ENCODE peak calls at places on chromosome 12, in four cellular contexts. F, T, B and O are unnamed samples. For H3K4me1, the result is how much of the 10 kb centered on the place peaks cover.

GRCh38 chr12:92945659-92946220 is 16.6 kb upstream of the EEA1 start:
- DNase-seq in F (no peak), T (no peak), B (no peak), O (no peak)

GRCh38 chr12:45730116-45730841 is 773 bp downstream of the ARID2 start:
- DNase-seq in F (peak), T (peak), B (peak), O (peak)

GRCh38 chr12:131833896-131834641 is 5.9 kb downstream of the MMP17 start:
- DNase-seq in F (no peak), T (no peak), B (peak), O (no peak)

GRCh38 chr12:69254046-69254445 is 14.7 kb downstream of the CPSF6 start:
- DNase-seq in F (no peak), T (no peak), B (peak), O (no peak)

GRCh38 chr12:24014240-24014639 is 64.8 kb upstream of the SOX5 start:
- DNase-seq in F (no peak), T (no peak), B (no peak), O (no peak)

GRCh38 chr12:116508145-116509121 is 50.7 kb upstream of the MAP1LC3B2 start:
- DNase-seq in F (no peak), T (no peak), B (peak), O (peak)

GRCh38 chr12:89574736-89575208 is 48.9 kb upstream of the POC1B start:
- DNase-seq in F (no peak), T (no peak), B (peak), O (no peak)

GRCh38 chr12:89883630-89884364 is 175.2 kb upstream of the ATP2B1 start:
- DNase-seq in F (no peak), T (no peak), B (no peak), O (no peak)

GRCh38 chr12:49963976-49964815 is 2.5 kb downstream of the AQP5 start:
- DNase-seq in F (no peak), T (no peak), B (no peak), O (no peak)

GRCh38 chr12:77734489-77734888 is 96.2 kb upstream of the NAV3 start:
- DNase-seq in F (no peak), T (no peak), B (no peak), O (no peak)

GRCh38 chr12:43312991-43313505 is 239.0 kb downstream of the ADAMTS20 start:
- DNase-seq in F (no peak), T (no peak), B (no peak), O (no peak)

GRCh38 chr12:6754406-6754805 is 1.5 kb upstream of the MLF2 start:
- DNase-seq in F (no peak), T (no peak), B (no peak), O (no peak)

GRCh38 chr12:53198470-53199110 is 8.5 kb downstream of the ITGB7 start:
- DNase-seq in F (no peak), T (no peak), B (no peak), O (no peak)

GRCh38 chr12:53199700-53200099 is 7.4 kb downstream of the ITGB7 start:
- DNase-seq in F (no peak), T (no peak), B (no peak), O (no peak)

GRCh38 chr12:53201170-53201541 is 5.9 kb downstream of the ITGB7 start:
- DNase-seq in F (no peak), T (no peak), B (no peak), O (no peak)

GRCh38 chr12:53200458-53201169 is 6.4 kb downstream of the ITGB7 start:
- DNase-seq in F (no peak), T (no peak), B (no peak), O (no peak)

DNA sequence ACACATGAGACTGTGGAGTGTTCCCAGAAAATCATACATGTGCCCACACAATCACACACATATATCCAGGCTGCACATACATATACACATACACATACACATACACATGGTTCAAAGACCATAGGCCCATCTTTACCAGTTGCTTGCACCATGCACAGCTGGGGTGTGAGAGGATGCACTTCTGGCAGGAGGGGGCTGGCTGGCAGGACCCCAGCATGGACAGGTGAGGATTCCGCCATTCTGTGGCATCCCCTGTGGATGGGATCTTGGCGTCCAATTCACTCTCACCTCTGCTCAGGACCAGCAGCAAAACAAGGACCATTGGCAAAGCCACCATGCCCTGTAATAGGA is 7.0 kb downstream of the ITGB7 start:
- DNase-seq in F (no peak), T (no peak), B (no peak), O (no peak)
- H3K4me1 ChIP-seq in F (under half), T (under half), B (under half), O (under half)

DNA sequence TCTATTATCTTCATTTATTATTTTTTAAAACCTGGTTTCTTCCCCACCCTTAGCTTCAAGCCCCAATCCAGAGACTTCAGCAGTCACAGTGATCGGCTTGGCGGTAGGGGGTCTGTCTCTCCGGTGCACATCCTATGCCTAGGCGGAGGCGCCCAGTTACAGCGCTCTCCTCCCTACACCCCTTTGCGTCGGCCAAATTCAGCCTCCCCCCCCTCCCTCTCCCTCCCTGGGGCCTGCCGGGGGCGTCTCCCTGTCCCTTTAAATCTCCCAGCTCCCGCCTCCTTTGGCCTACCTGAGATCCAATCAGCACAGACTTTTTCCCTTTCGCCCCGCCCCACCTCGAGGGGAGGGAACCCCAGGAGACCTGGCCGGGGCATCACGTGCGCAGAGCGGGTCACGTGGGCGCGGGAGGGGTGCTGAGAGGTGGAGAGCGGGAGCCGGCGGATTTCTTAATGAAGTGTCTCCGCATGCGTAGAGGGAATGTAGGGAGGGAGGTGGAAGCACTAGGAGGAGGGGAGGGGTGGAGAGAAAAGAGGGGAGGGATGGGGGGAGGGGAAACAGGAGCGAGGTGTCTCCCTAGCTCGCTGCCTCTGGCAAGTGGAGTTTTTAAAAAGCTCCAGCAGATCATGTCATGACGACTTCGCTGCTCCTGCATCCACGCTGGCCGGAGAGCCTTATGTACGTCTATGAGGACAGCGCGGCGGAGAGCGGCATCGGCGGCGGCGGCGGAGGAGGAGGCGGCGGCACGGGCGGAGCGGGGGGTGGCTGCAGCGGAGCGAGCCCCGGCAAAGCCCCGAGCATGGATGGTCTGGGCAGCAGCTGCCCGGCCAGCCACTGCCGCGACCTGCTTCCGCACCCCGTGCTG is at the start of gene HOXC13:
- DNase-seq in F (peak), T (no peak), B (peak), O (peak)
- TF ChIP-seq CTCF in F (no peak), T (no peak), B (no peak), O (no peak)

GRCh38 chr12:10716704-10717315 is 6.3 kb downstream of the YBX3 start:
- DNase-seq in F (peak), T (peak), B (peak), O (peak)

GRCh38 chr12:10715491-10715890 is 7.6 kb downstream of the YBX3 start:
- DNase-seq in F (no peak), T (no peak), B (no peak), O (no peak)

GRCh38 chr12:10717410-10717809 is 5.7 kb downstream of the YBX3 start:
- DNase-seq in F (no peak), T (no peak), B (no peak), O (no peak)

GRCh38 chr12:10718279-10718821 is 4.8 kb downstream of the YBX3 start:
- DNase-seq in F (peak), T (no peak), B (no peak), O (no peak)

DNA sequence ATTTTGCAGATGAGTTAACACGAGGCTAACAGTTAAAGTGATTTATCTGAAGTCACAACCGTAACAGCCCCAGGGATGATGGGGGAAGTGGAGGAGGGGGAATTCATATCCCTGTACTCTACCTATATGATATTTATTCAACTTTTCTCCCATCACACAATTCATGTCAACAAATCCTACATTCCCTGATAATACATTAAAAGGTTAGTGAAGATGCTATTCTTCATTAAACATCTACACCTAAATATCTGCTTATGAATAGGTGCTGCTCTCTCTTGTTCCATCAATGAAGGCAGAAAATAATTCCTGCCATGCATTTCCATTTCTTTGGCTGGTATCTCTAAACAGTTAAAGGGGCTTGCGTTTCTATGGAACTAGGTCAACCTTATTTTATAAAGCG is 6.8 kb downstream of the YBX3 start:
- DNase-seq in F (no peak), T (no peak), B (no peak), O (no peak)
- H3K4me1 ChIP-seq in F (half or more), T (half or more), B (half or more), O (under half)

DNA sequence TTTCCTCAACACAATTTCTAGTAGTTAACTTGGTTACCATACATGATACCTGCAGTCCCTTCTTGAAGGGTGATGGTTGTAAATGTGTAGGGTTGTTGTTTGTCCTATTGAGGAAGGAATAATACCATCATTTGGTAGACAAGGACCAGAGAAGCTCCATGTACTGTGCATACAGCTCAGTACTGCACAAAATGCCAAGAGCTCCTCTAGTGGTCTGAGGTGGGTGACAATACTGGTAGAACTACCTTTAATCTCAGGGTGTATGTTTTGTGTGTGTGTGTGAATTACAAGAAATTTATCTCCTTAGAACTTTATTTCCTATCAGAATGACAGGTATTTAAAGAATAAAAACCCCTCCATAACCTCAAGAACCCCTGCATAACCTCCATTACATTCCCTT is 575.3 kb downstream of the TMTC2 start:
- DNase-seq in F (no peak), T (no peak), B (peak), O (no peak)
- TF ChIP-seq CTCF in F (no peak), T (no peak), B (no peak), O (no peak)